ENCODE peak calls at places on chromosome 22, in six cellular contexts. S is heart left ventricle; B is Right ventricle myocardium superior; Q is A172; N is stimulated activated CD8-positive, alpha-beta memory T cell treated with anti-CD3 and anti-CD28 coated beads, Interleukin-4, amount 100 ng/mL, for 48 hours; L is hippocampal formation. G is an unnamed sample.

GRCh38 chr22:40911772-40912171 is 39.4 kb upstream of the RBX1 start:
- DNase-seq in S (no peak), B (no peak), Q (no peak), N (no peak), L (no peak), G (no peak)

GRCh38 chr22:48057116-48057835 is 1294.8 kb downstream of the TBC1D22A start:
- DNase-seq in S (no peak), B (no peak), Q (no peak), N (no peak), L (no peak), G (no peak)

GRCh38 chr22:19351604-19352003 is 60.1 kb upstream of the CLTCL1 start:
- DNase-seq in S (peak; percentile 5), B (no peak), Q (no peak), N (no peak), L (no peak), G (no peak)

GRCh38 chr22:37319469-37319868 is 37.2 kb downstream of the CYTH4 start:
- DNase-seq in S (no peak), B (no peak), Q (no peak), N (no peak), L (no peak), G (no peak)

GRCh38 chr22:43118953-43119458 is 8.5 kb downstream of the BIK start:
- DNase-seq in S (no peak), B (no peak), Q (no peak), N (no peak), L (no peak), G (no peak)

GRCh38 chr22:17785185-17786184 is 11.2 kb upstream of the BID start:
- DNase-seq in S (peak; percentile 62), B (peak; percentile 83), Q (no peak), N (peak; percentile 86), L (no peak), G (peak; percentile 89)

GRCh38 chr22:20463324-20464095 is 25.9 kb upstream of the SCARF2 start:
- DNase-seq in S (no peak), B (no peak), Q (no peak), N (peak; percentile 43), L (no peak), G (no peak)

GRCh38 chr22:22593964-22594656 is 35.0 kb upstream of the PRAME start:
- DNase-seq in S (no peak), B (peak; percentile 57), Q (peak; percentile 26), N (peak; percentile 71), L (no peak), G (peak; percentile 39)

GRCh38 chr22:19597399-19597735 is 73.2 kb upstream of the CLDN5 start:
- DNase-seq in S (no peak), B (no peak), Q (no peak), N (no peak), L (no peak), G (no peak)

GRCh38 chr22:45889539-45890350 is 87.2 kb downstream of the WNT7B start:
- DNase-seq in S (no peak), B (peak; percentile 40), Q (no peak), N (no peak), L (no peak), G (no peak)

GRCh38 chr22:47445212-47445611 is 682.8 kb downstream of the TBC1D22A start:
- DNase-seq in S (no peak), B (no peak), Q (no peak), N (no peak), L (no peak), G (no peak)

GRCh38 chr22:37953062-37953436 is 352 bp downstream of the C22orf23 start:
- DNase-seq in S (no peak), B (no peak), Q (no peak), N (peak; percentile 28), L (no peak), G (no peak)

GRCh38 chr22:40153186-40153585 is 24.5 kb upstream of the TNRC6B start:
- DNase-seq in S (no peak), B (no peak), Q (no peak), N (no peak), L (no peak), G (no peak)

GRCh38 chr22:39291501-39291900 is 27.9 kb downstream of the RPL3 start:
- DNase-seq in S (no peak), B (no peak), Q (no peak), N (no peak), L (no peak), G (no peak)

GRCh38 chr22:29253561-29254282 is 14.1 kb downstream of the RHBDD3 start:
- DNase-seq in S (no peak), B (no peak), Q (no peak), N (no peak), L (no peak), G (no peak)

GRCh38 chr22:26404851-26405357 is 24.2 kb upstream of the ASPHD2 start:
- DNase-seq in S (no peak), B (no peak), Q (no peak), N (no peak), L (no peak), G (no peak)

GRCh38 chr22:39080052-39080762 is 3.1 kb downstream of the APOBEC3G start:
- DNase-seq in S (no peak), B (no peak), Q (no peak), N (no peak), L (no peak), G (no peak)

GRCh38 chr22:18156878-18157713 is 7.1 kb downstream of the USP18 start:
- DNase-seq in S (peak; percentile 59), B (peak; percentile 73), Q (peak; percentile 91), N (peak; percentile 74), L (peak; percentile 42), G (peak; percentile 42)

GRCh38 chr22:35154937-35155387 is 89.0 kb downstream of the ISX start:
- DNase-seq in S (peak; percentile 36), B (peak; percentile 57), Q (peak; percentile 46), N (peak; percentile 39), L (no peak), G (peak; percentile 50)

GRCh38 chr22:28015056-28015445 is 96.0 kb upstream of the PITPNB start:
- DNase-seq in S (no peak), B (no peak), Q (no peak), N (no peak), L (no peak), G (no peak)

G was measured in right lobe of liver.